ENCODE peak calls at places on chromosomes 13 and 19, in four cellular contexts. A is foreskin fibroblast; S is CD8-positive, alpha-beta T cell; W is small intestine. O is an unnamed sample.

GRCh38 chr19:29476528-29476927 is 49.3 kb upstream of the VSTM2B start:
- DNase-seq in W (no peak), A (no peak), S (no peak), O (no peak)

GRCh38 chr19:8648240-8648639 is 17.8 kb downstream of the NFILZ start:
- DNase-seq in S (no peak), A (no peak), W (no peak), O (no peak)

GRCh38 chr13:36862002-36862706 is 43.1 kb downstream of the RFXAP start:
- DNase-seq in W (no peak), A (no peak), S (no peak), O (no peak)

GRCh38 chr13:106105153-106105552 is 430.3 kb downstream of the EFNB2 start:
- DNase-seq in A (peak), W (no peak), S (no peak), O (no peak)

GRCh38 chr19:19068659-19069509 is 5.1 kb downstream of the SLC25A42 start:
- DNase-seq in W (no peak), A (no peak), S (no peak), O (no peak)

GRCh38 chr19:34310494-34310981 is 54.5 kb upstream of the GPI start:
- DNase-seq in S (no peak), A (no peak), W (peak), O (no peak)

GRCh38 chr13:54210397-54211050 is 1181.9 kb downstream of the OLFM4 start:
- DNase-seq in S (no peak), W (no peak), A (no peak), O (no peak)

GRCh38 chr13:29674532-29674931 is 79.0 kb upstream of the SLC7A1 start:
- DNase-seq in W (no peak), A (peak), S (no peak), O (no peak)

GRCh38 chr13:111976474-111977183 is 90.3 kb upstream of the SOX1 start:
- DNase-seq in A (no peak), S (no peak), W (no peak), O (no peak)

GRCh38 chr19:3880471-3881271 is at the start of gene ATCAY:
- DNase-seq in W (no peak), A (peak), S (no peak), O (no peak)

GRCh38 chr13:30063892-30064291 is 213.5 kb upstream of the UBL3 start:
- DNase-seq in A (no peak), S (no peak), W (no peak), O (no peak)

DNA sequence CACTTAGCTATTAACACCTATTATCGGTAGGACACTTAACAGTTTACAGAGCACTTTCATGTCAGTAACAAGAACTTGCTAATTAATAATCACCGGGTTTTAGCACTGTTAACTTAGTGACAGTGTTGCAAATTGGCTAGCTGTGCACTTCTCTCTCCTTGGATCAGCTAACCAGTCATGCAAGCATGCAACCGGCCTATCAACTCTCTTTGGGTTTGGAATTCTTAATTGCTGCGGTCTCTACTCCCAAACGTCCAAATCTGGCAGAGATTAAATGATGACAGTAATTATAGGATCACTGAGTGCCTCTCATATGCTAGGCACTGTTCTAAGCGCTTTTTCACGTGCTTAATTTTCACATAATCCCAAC is 1.2 kb downstream of the EPS15L1 start:
- DNase-seq in W (no peak), A (peak), S (no peak), O (no peak)
- H3K4me3 ChIP-seq in W (peak), A (peak), S (peak), O (peak)

GRCh38 chr13:99176309-99177276 is 24.1 kb upstream of the UBAC2 start:
- DNase-seq in W (peak), S (peak), A (peak), O (no peak)
- H3K4me3 ChIP-seq in W (no peak), S (peak), A (no peak), O (no peak)

GRCh38 chr13:113150545-113151365 is 7.7 kb upstream of the PROZ start:
- DNase-seq in A (no peak), W (no peak), S (no peak), O (no peak)
- H3K4me3 ChIP-seq in A (no peak), W (no peak), S (no peak), O (no peak)

GRCh38 chr19:16146112-16146511 is 2.6 kb downstream of the HSH2D start:
- DNase-seq in A (no peak), S (no peak), W (no peak), O (no peak)
- H3K4me3 ChIP-seq in A (no peak), S (no peak), W (no peak), O (no peak)

DNA sequence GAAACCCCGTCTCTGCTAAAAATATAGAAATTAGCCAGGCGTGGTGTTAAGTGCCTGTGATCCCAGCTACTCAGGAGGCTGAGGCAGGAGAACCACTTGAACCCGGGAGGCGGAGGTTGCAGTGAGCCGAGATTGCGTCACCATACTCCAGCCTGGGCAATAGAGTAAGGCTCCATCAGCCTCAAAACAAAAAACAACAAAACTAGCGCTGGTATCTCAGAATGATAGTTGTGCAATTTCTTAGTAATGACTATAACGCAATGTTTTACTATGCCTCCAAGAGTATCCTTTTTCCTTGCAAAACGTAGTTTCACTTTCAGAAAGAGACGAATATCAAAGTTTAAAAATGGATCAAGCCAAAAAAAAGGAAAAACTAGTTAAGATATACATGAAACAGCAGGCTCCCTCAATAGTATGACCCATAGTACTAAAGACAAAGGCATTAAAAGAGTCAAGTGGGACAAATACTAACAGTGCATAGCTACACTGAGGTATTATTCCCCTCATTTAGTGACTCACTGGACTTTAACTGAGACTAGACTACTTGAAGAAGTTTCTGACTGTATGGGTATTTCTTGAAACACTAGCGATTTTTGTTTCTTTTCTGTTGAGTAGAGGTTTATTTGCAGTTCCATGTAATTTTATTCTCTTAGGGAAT is 10.5 kb upstream of the ITM2B start:
- DNase-seq in W (peak), S (no peak), A (peak), O (no peak)
- H3K4me3 ChIP-seq in W (peak), S (peak), A (peak), O (no peak)

GRCh38 chr13:32036762-32037161 is 5.2 kb downstream of the FRY start:
- DNase-seq in W (peak), S (no peak), A (no peak), O (no peak)

GRCh38 chr13:32037471-32037870 is 5.9 kb downstream of the FRY start:
- DNase-seq in A (no peak), W (no peak), S (no peak), O (no peak)

GRCh38 chr13:32038353-32038752 is 6.8 kb downstream of the FRY start:
- DNase-seq in A (no peak), S (no peak), W (no peak), O (no peak)

GRCh38 chr13:32035701-32036100 is 4.1 kb downstream of the FRY start:
- DNase-seq in A (no peak), W (no peak), S (no peak), O (no peak)

DNA sequence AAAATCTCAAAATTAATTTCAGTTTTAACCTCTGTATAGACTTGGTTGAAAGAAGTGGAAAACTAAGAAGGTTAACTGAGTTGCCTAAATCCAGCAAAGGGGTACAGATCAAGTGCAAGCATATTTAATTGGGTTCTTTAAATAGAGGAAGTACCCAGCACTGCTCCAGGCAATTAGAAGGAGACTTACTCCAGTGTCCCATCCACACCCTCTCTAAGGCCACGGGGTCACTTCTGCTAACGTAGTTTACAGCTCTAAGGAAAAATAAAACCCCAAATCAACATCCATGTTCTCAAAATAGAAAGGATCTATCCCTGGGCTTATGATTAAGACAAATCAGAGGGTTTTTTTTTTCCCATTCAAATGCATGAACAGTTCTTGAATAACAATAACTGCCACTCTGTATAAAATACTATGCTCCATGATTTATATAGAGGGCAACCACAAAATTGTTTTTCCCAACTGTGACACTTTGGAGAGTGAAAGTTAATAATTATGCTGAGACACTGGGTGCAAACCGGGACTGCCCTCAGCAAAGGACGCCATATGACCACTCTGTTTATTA is 4.6 kb downstream of the FRY start:
- DNase-seq in S (no peak), A (no peak), W (peak), O (no peak)
- H3K4me3 ChIP-seq in S (no peak), A (no peak), W (no peak), O (no peak)

GRCh38 chr19:7083076-7083956 is 13.8 kb downstream of the ZNF557 start:
- DNase-seq in A (peak), W (no peak), S (no peak), O (no peak)
- H3K4me3 ChIP-seq in A (no peak), W (no peak), S (peak), O (no peak)

GRCh38 chr19:10763828-10764339 is 46.0 kb downstream of the DNM2 start:
- DNase-seq in W (no peak), A (no peak), S (no peak), O (no peak)
- H3K4me3 ChIP-seq in W (no peak), A (no peak), S (no peak), O (no peak)

O was measured in skeletal muscle cell.